ENCODE peak calls at places on chromosomes 1 and 21, in ten cellular contexts. B is stomach, Y is esophagus muscularis mucosa, N is K562, X is GM12878, E is transverse colon, Z is HepG2, P is H1, T is suprapubic skin, I is SK-N-SH. V is an unnamed sample.

GRCh38 chr1:53411541-53412152 is 47.6 kb upstream of the DMRTB1 start:
- DNase-seq in B (no peak), Y (no peak), N (no peak), X (no peak), E (no peak), Z (no peak), P (no peak), T (no peak), I (no peak), V (peak; percentile 32)

GRCh38 chr21:32184485-32184884 is 94.4 kb downstream of the MIS18A start:
- DNase-seq in B (no peak), Y (no peak), N (peak; percentile 17), X (no peak), E (no peak), Z (no peak), P (no peak), T (no peak), I (no peak), V (no peak)

GRCh38 chr1:198823626-198824025 is 184.8 kb downstream of the PTPRC start:
- DNase-seq in B (no peak), Y (no peak), N (no peak), X (no peak), E (no peak), Z (no peak), P (no peak), T (no peak), I (no peak), V (no peak)

GRCh38 chr1:11822091-11822490 is 16.1 kb downstream of the CLCN6 start:
- DNase-seq in B (no peak), Y (no peak), N (no peak), X (no peak), E (no peak), Z (no peak), P (no peak), T (no peak), I (no peak), V (no peak)

GRCh38 chr1:147758379-147759100 is 1.9 kb downstream of the GJA5 start:
- DNase-seq in B (no peak), Y (no peak), N (no peak), X (no peak), E (no peak), Z (peak; percentile 51), P (no peak), T (no peak), I (peak; percentile 17), V (no peak)

GRCh38 chr1:159141584-159142518 is 29.6 kb upstream of the CADM3 start:
- DNase-seq in B (no peak), Y (no peak), N (peak; percentile 1), X (no peak), E (no peak), Z (no peak), P (no peak), T (no peak), I (peak; percentile 72), V (no peak)

GRCh38 chr1:85463666-85464496 is 1.1 kb downstream of the DDAH1 start:
- DNase-seq in B (no peak), Y (no peak), N (no peak), X (no peak), E (no peak), Z (peak; percentile 4), P (no peak), T (no peak), I (peak; percentile 37), V (no peak)

GRCh38 chr1:36307601-36308330 is 1.6 kb downstream of the SH3D21 start:
- DNase-seq in B (no peak), Y (no peak), N (peak; percentile 28), X (no peak), E (no peak), Z (no peak), P (no peak), T (peak; percentile 65), I (no peak), V (peak; percentile 64)

GRCh38 chr1:37514350-37515184 is at the start of gene MEAF6:
- DNase-seq in B (peak; percentile 86), Y (peak; percentile 93), N (peak; percentile 93), X (no peak), E (peak; percentile 86), Z (peak; percentile 74), P (peak; percentile 46), T (peak; percentile 88), I (peak; percentile 98), V (peak; percentile 90)

GRCh38 chr1:37515185-37516034 is 844 bp upstream of the MEAF6 start:
- DNase-seq in B (no peak), Y (no peak), N (peak; percentile 73), X (no peak), E (no peak), Z (no peak), P (no peak), T (no peak), I (no peak), V (peak; percentile 20)

GRCh38 chr1:37509181-37509580 is 5.4 kb downstream of the MEAF6 start:
- DNase-seq in B (no peak), Y (no peak), N (peak; percentile 37), X (no peak), E (no peak), Z (peak; percentile 28), P (no peak), T (no peak), I (peak; percentile 15), V (no peak)

GRCh38 chr1:37517569-37517968 is 3.0 kb upstream of the MEAF6 start:
- DNase-seq in B (no peak), Y (no peak), N (no peak), X (no peak), E (no peak), Z (no peak), P (no peak), T (no peak), I (no peak), V (no peak)

DNA sequence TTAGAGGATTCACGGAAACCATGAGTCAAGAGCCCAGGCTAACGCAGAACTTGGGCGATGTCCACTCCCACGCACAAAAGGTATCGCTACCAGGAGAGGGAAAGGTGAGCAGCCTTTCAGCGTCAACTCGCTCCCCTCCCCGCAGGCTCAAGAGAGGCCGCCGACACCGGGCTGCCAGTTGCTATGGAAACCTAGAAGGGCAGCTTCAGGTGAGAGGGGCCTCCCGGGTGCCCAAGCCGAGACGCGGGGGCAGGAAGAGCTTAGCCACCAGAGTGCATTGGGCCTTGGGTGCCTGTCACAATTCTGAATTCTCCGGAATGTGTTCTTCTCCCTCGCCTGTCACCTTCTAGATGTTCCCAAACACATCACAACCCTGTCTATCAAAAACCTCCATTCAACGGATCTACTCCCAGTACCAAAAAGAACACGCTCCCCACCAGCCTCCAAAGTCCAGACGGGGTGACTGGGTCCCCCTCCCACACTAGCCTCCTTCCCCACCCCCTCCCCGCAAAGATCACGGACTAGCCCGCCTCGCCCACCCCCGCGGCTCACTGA is 694 bp downstream of the MEAF6 start:
- DNase-seq in B (peak; percentile 27), Y (no peak), N (peak; percentile 75), X (no peak), E (peak; percentile 33), Z (peak; percentile 40), P (no peak), T (no peak), I (peak; percentile 44), V (no peak)
- TF ChIP-seq EP300 in B (no peak), Y (no peak), N (no peak), X (no peak), E (no peak), Z (no peak), P (no peak), T (no peak), I (no peak), V (no peak)

GRCh38 chr21:46426313-46427046 is 32.2 kb upstream of the DIP2A start:
- DNase-seq in B (no peak), Y (no peak), N (no peak), X (no peak), E (no peak), Z (no peak), P (no peak), T (no peak), I (no peak), V (no peak)

GRCh38 chr21:46425061-46425460 is 33.6 kb upstream of the DIP2A start:
- DNase-seq in B (no peak), Y (no peak), N (no peak), X (no peak), E (no peak), Z (no peak), P (no peak), T (no peak), I (no peak), V (no peak)

GRCh38 chr21:46424062-46424591 is 34.6 kb upstream of the DIP2A start:
- DNase-seq in B (no peak), Y (no peak), N (no peak), X (no peak), E (no peak), Z (no peak), P (no peak), T (peak; percentile 49), I (no peak), V (no peak)

GRCh38 chr21:46424621-46425020 is 34.1 kb upstream of the DIP2A start:
- DNase-seq in B (no peak), Y (no peak), N (no peak), X (no peak), E (no peak), Z (no peak), P (no peak), T (no peak), I (no peak), V (no peak)

DNA sequence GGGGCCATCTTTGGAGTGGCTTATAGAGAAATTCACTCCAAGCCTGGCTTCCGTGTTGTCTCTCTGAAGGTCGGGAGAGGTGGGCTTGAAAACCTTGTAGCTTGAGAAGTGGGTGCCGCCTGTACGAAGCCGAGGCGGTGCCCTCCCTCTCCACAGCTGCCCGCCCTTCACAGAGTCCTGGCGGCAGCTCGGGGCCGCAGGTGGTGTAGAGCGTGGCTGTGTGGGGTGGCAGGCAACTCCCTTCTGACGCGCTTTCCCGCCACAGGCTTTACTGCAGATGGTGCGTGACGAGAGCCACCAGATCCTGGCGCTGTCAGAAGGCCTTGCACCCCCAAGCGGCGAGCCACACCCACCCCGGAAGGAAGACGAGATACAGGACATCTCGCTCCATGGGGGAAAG is 33.1 kb upstream of the DIP2A start:
- DNase-seq in B (no peak), Y (no peak), N (no peak), X (no peak), E (no peak), Z (no peak), P (no peak), T (no peak), I (no peak), V (no peak)
- TF ChIP-seq POLR2AphosphoS5 in B (no peak), Y (no peak), N (no peak), X (no peak), E (no peak), Z (no peak), P (no peak), T (no peak), I (no peak), V (no peak)

GRCh38 chr1:50158421-50158820 is 49.7 kb downstream of the ELAVL4 start:
- DNase-seq in B (no peak), Y (no peak), N (no peak), X (no peak), E (no peak), Z (no peak), P (no peak), T (no peak), I (no peak), V (no peak)

GRCh38 chr1:50156241-50157010 is 47.7 kb downstream of the ELAVL4 start:
- DNase-seq in B (no peak), Y (no peak), N (no peak), X (no peak), E (no peak), Z (no peak), P (no peak), T (no peak), I (no peak), V (no peak)

GRCh38 chr1:50152236-50152635 is 43.5 kb downstream of the ELAVL4 start:
- DNase-seq in B (no peak), Y (no peak), N (no peak), X (no peak), E (no peak), Z (no peak), P (no peak), T (no peak), I (no peak), V (no peak)

GRCh38 chr1:50157306-50157705 is 48.6 kb downstream of the ELAVL4 start:
- DNase-seq in B (no peak), Y (no peak), N (no peak), X (no peak), E (no peak), Z (no peak), P (no peak), T (no peak), I (peak; percentile 15), V (no peak)

DNA sequence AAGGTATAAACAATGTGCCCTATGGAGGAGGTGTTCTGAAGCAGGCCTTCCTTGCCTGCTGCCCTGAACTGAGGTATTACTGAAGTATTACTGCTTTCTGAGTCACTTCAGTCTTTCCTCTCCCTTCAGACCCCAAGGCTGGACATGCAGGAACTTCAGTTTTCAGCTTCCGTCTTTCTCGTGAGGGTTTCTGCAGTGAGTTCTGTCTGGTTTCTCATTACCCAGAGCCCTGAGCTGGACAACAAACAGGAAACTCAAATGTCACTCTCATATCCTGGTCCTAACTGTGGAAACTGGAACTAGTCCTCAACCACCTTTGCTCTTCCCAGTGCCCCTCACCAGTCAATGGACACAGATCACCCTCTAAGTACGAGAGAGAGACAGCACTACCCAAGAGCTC is 46.8 kb downstream of the ELAVL4 start:
- DNase-seq in B (no peak), Y (no peak), N (no peak), X (no peak), E (no peak), Z (no peak), P (no peak), T (no peak), I (no peak), V (no peak)
- TF ChIP-seq EP300 in B (no peak), Y (no peak), N (no peak), X (no peak), E (no peak), Z (no peak), P (no peak), T (no peak), I (no peak), V (no peak)

DNA sequence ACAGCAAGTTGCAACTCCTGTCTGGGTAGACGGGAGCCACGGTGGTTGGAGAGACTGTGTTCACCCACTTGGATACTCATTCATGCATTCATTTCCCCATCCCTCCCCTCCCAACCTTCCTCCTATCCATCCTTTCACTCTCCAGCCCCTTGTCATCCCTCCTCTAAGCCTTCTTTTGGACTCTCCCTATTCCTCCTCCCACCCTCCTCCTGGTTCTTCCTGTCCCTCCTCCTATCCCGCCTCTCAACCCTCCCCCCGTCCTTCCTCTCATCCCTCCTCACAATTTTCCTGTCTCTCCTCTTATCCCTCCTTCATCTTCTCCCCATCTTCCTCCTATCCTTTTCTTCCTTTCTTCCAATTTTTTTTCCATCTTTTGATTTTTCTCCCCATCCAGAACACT is 137.8 kb upstream of the RUNX3 start:
- DNase-seq in B (no peak), Y (no peak), N (no peak), X (no peak), E (no peak), Z (no peak), P (no peak), T (no peak), I (no peak), V (peak; percentile 43)
- TF ChIP-seq POLR2AphosphoS5 in B (no peak), Y (no peak), N (no peak), X (no peak), E (no peak), Z (no peak), P (no peak), T (no peak), I (no peak), V (no peak)

V was measured in sigmoid colon.